ENCODE peak calls at places on chromosomes 4 and X, in seven cellular contexts. D is left cardiac atrium; W is NCI-H1092; R is GM23248; M is kidney glomerular epithelial cell; T is sciatic nerve; O is stimulated activated naive CD4-positive, alpha-beta T cell. B is an unnamed sample.

GRCh38 chrX:41033299-41033698 is 51.9 kb upstream of the USP9X start:
- DNase-seq in R (no peak), W (no peak), O (no peak), M (no peak), D (no peak), T (no peak), B (no peak)

GRCh38 chr4:130185123-130185522 is 1089.2 kb downstream of the C4orf33 start:
- DNase-seq in M (no peak), O (no peak), T (no peak), W (no peak), D (no peak), R (no peak), B (no peak)

GRCh38 chr4:169185133-169185956 is 85.4 kb downstream of the SH3RF1 start:
- DNase-seq in M (no peak), O (no peak), T (no peak), W (no peak), D (no peak), R (no peak), B (no peak)

GRCh38 chrX:69109706-69110635 is 55.3 kb downstream of the PJA1 start:
- DNase-seq in R (peak; percentile 76), D (no peak), T (no peak), M (no peak), W (no peak), O (no peak), B (no peak)

GRCh38 chr4:174214102-174214878 is 69.2 kb downstream of the FBXO8 start:
- DNase-seq in O (no peak), D (peak; percentile 41), T (no peak), M (no peak), W (no peak), R (peak; percentile 39), B (no peak)

GRCh38 chrX:155056877-155057792 is 13.8 kb downstream of the CMC4 start:
- DNase-seq in O (peak; percentile 46), D (peak; percentile 59), M (peak; percentile 12), R (peak; percentile 71), W (peak; percentile 20), T (peak; percentile 71), B (peak; percentile 8)

GRCh38 chr4:56783986-56784385 is 37.5 kb downstream of the SPINK2 start:
- DNase-seq in M (no peak), O (no peak), R (no peak), W (no peak), D (no peak), T (no peak), B (no peak)

GRCh38 chr4:124070688-124071484 is 641.6 kb downstream of the ANKRD50 start:
- DNase-seq in W (no peak), T (no peak), D (no peak), O (no peak), R (no peak), M (no peak), B (no peak)

GRCh38 chrX:130093271-130093670 is 17.0 kb downstream of the ELF4 start:
- DNase-seq in D (no peak), W (no peak), T (no peak), M (no peak), R (no peak), O (no peak), B (no peak)

GRCh38 chrX:151384807-151385206 is 12.2 kb upstream of the VMA21 start:
- DNase-seq in W (peak; percentile 88), R (no peak), D (no peak), M (no peak), T (no peak), O (no peak), B (no peak)

GRCh38 chr4:124710911-124711310 is 1.6 kb downstream of the ANKRD50 start:
- DNase-seq in O (no peak), D (no peak), R (peak; percentile 41), W (peak; percentile 16), M (no peak), T (no peak), B (no peak)

GRCh38 chr4:48421101-48421500 is 62.0 kb upstream of the SLC10A4 start:
- DNase-seq in D (no peak), T (no peak), W (no peak), M (no peak), O (no peak), R (no peak), B (no peak)

GRCh38 chr4:19399001-19399400 is 852.7 kb upstream of the SLIT2 start:
- DNase-seq in T (no peak), M (no peak), R (peak; percentile 56), O (no peak), W (no peak), D (no peak), B (no peak)

GRCh38 chr4:159508917-159509500 is 406.1 kb downstream of the RAPGEF2 start:
- DNase-seq in R (no peak), W (no peak), O (no peak), T (no peak), D (no peak), M (no peak), B (no peak)

GRCh38 chr4:67712650-67713530 is 11.9 kb upstream of the UBA6 start:
- DNase-seq in D (no peak), M (no peak), R (no peak), W (no peak), O (no peak), T (no peak), B (no peak)

GRCh38 chr4:57151481-57151880 is 41.3 kb upstream of the IGFBP7 start:
- DNase-seq in D (no peak), M (no peak), O (no peak), R (no peak), W (no peak), T (no peak), B (no peak)

GRCh38 chr4:154030747-154031146 is 241.9 kb upstream of the SFRP2 start:
- DNase-seq in R (peak; percentile 64), M (peak; percentile 43), D (no peak), T (no peak), W (no peak), O (no peak), B (no peak)

GRCh38 chrX:17930850-17931249 is 69.8 kb upstream of the RAI2 start:
- DNase-seq in M (no peak), O (no peak), T (no peak), W (no peak), R (no peak), D (no peak), B (no peak)

GRCh38 chr4:37392540-37393255 is 148.2 kb downstream of the NWD2 start:
- DNase-seq in R (peak; percentile 13), M (no peak), O (no peak), W (no peak), T (peak; percentile 70), D (peak; percentile 53), B (no peak)

GRCh38 chrX:118904218-118904617 is 70.2 kb upstream of the LONRF3 start:
- DNase-seq in M (no peak), D (no peak), T (no peak), W (no peak), R (no peak), O (no peak), B (no peak)

GRCh38 chr4:145937021-145937861 is 1.4 kb downstream of the ZNF827 start:
- DNase-seq in D (peak; percentile 69), M (no peak), W (peak; percentile 13), T (peak; percentile 76), O (peak; percentile 48), R (peak; percentile 79), B (peak; percentile 10)

GRCh38 chr4:1684756-1685603 is 867 bp upstream of the FAM53A start:
- DNase-seq in R (no peak), T (no peak), M (no peak), D (no peak), O (no peak), W (no peak), B (no peak)

GRCh38 chrX:41718481-41719245 is 5.3 kb upstream of the GPR82 start:
- DNase-seq in T (no peak), D (no peak), M (peak; percentile 14), R (no peak), O (no peak), W (no peak), B (no peak)

GRCh38 chr4:150582881-150583286 is 933 bp downstream of the MAB21L2 start:
- DNase-seq in O (no peak), T (peak; percentile 51), R (no peak), W (no peak), M (no peak), D (peak; percentile 27), B (no peak)

GRCh38 chrX:84712621-84713020 is 210.4 kb upstream of the HDX start:
- DNase-seq in W (no peak), M (no peak), O (no peak), T (no peak), D (no peak), R (no peak), B (no peak)

GRCh38 chr4:171948038-171948437 is 134.8 kb downstream of the GALNTL6 start:
- DNase-seq in O (no peak), D (no peak), T (no peak), R (no peak), W (no peak), M (no peak), B (no peak)

GRCh38 chr4:97923096-97923495 is 220.2 kb downstream of the STPG2 start:
- DNase-seq in R (no peak), O (no peak), D (no peak), M (no peak), W (no peak), T (no peak), B (no peak)

GRCh38 chr4:102295153-102295862 is 50.0 kb downstream of the SLC39A8 start:
- DNase-seq in W (no peak), O (no peak), M (no peak), D (no peak), T (no peak), R (no peak), B (no peak)

GRCh38 chr4:121594796-121595526 is 101.8 kb downstream of the ANXA5 start:
- DNase-seq in M (peak; percentile 94), W (no peak), T (no peak), R (peak; percentile 70), D (no peak), O (no peak), B (no peak)

GRCh38 chrX:87397103-87397886 is 120.3 kb upstream of the KLHL4 start:
- DNase-seq in D (no peak), M (no peak), R (no peak), T (no peak), O (no peak), W (no peak), B (no peak)

GRCh38 chrX:103549920-103550319 is 30.6 kb upstream of the RAB40A start:
- DNase-seq in W (no peak), M (no peak), O (no peak), R (peak; percentile 47), D (no peak), T (no peak), B (no peak)

GRCh38 chr4:71206763-71207162 is 132.1 kb upstream of the SLC4A4 start:
- DNase-seq in W (no peak), M (no peak), T (no peak), O (no peak), R (peak; percentile 79), D (no peak), B (no peak)

GRCh38 chrX:106894978-106895452 is 8.1 kb downstream of the RIPPLY1 start:
- DNase-seq in D (peak; percentile 54), M (peak; percentile 39), W (no peak), T (no peak), R (peak; percentile 89), O (no peak), B (no peak)

GRCh38 chr4:5899396-5899795 is 6.5 kb upstream of the CRMP1 start:
- DNase-seq in W (no peak), R (no peak), D (no peak), M (no peak), O (no peak), T (no peak), B (no peak)

GRCh38 chrX:74670028-74670427 is 55.6 kb upstream of the RLIM start:
- DNase-seq in D (no peak), M (no peak), O (no peak), T (no peak), R (no peak), W (no peak), B (no peak)

GRCh38 chr4:164623099-164623498 is 130.8 kb upstream of the SMIM31 start:
- DNase-seq in W (no peak), M (no peak), D (no peak), R (no peak), O (no peak), T (no peak), B (no peak)